ENCODE peak calls at places on chromosome 5, in six cellular contexts. One of them, this sample, is unnamed.

GRCh38 chr5:131212471-131213021 is 41.8 kb downstream of the LYRM7 start:
- DNase-seq in GM12878: peak
- DNase-seq in IMR-90: no peak
- DNase-seq in HepG2: no peak
- DNase-seq in K562: no peak
- DNase-seq in A549: no peak
- DNase-seq in this sample: no peak

GRCh38 chr5:32942225-32942989 is 231.3 kb downstream of the NPR3 start:
- DNase-seq in GM12878: no peak
- DNase-seq in K562: peak
- DNase-seq in A549: peak
- DNase-seq in HepG2: peak
- DNase-seq in IMR-90: peak
- DNase-seq in this sample: peak

GRCh38 chr5:155080721-155081120 is 67.2 kb downstream of the KIF4B start:
- DNase-seq in K562: no peak
- DNase-seq in IMR-90: no peak
- DNase-seq in A549: no peak
- DNase-seq in HepG2: no peak
- DNase-seq in GM12878: no peak
- DNase-seq in this sample: no peak

GRCh38 chr5:138574744-138575193 is 432 bp downstream of the HSPA9 start:
- DNase-seq in K562: no peak
- DNase-seq in GM12878: no peak
- DNase-seq in A549: peak
- DNase-seq in IMR-90: peak
- DNase-seq in HepG2: no peak
- DNase-seq in this sample: no peak

GRCh38 chr5:175867587-175868347 is 3.6 kb upstream of the CPLX2 start:
- DNase-seq in IMR-90: no peak
- DNase-seq in K562: peak
- DNase-seq in A549: peak
- DNase-seq in HepG2: peak
- DNase-seq in GM12878: no peak
- DNase-seq in this sample: peak

GRCh38 chr5:72082048-72082447 is 25.2 kb upstream of the MAP1B start:
- DNase-seq in HepG2: no peak
- DNase-seq in K562: no peak
- DNase-seq in A549: no peak
- DNase-seq in IMR-90: no peak
- DNase-seq in GM12878: no peak
- DNase-seq in this sample: no peak

GRCh38 chr5:122751293-122751753 is 23.6 kb upstream of the SNX2 start:
- DNase-seq in A549: no peak
- DNase-seq in HepG2: no peak
- DNase-seq in K562: no peak
- DNase-seq in IMR-90: peak
- DNase-seq in GM12878: no peak
- DNase-seq in this sample: no peak

GRCh38 chr5:119355244-119355635 is 579 bp upstream of the TNFAIP8 start:
- DNase-seq in GM12878: no peak
- DNase-seq in HepG2: peak
- DNase-seq in K562: no peak
- DNase-seq in IMR-90: no peak
- DNase-seq in A549: no peak
- DNase-seq in this sample: no peak

GRCh38 chr5:11105706-11106105 is 344.7 kb upstream of the DAP start:
- DNase-seq in A549: no peak
- DNase-seq in HepG2: no peak
- DNase-seq in GM12878: no peak
- DNase-seq in IMR-90: no peak
- DNase-seq in K562: no peak
- DNase-seq in this sample: no peak

GRCh38 chr5:88882321-88883038 is 504 bp downstream of the MEF2C start:
- DNase-seq in GM12878: no peak
- DNase-seq in A549: no peak
- DNase-seq in HepG2: no peak
- DNase-seq in IMR-90: peak
- DNase-seq in K562: peak
- DNase-seq in this sample: no peak

DNA sequence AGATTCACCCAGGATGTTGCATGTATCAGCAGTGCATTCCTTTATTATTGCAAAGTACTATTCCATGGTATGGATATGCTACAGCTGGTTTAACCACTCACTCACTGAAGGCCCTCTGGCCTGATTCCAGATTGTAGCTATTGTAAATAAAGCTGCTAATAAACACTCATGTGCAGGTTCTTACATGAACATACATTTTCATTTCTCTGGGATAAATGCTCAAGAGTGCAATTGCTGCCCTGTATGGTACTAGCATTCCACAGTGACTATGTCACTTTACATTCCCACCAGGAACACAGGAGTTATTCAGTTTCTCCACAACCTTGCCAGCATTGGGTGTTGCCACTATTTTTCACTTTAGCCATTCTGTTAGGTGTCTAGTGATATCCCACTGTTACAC is 267.6 kb downstream of the SPOCK1 start:
- DNase-seq in IMR-90: peak
- DNase-seq in K562: no peak
- DNase-seq in A549: no peak
- DNase-seq in HepG2: no peak
- DNase-seq in GM12878: no peak
- DNase-seq in this sample: no peak
- TF ChIP-seq RFX5 in IMR-90: no peak
- TF ChIP-seq RFX5 in K562: no peak
- TF ChIP-seq RFX5 in A549: no peak
- TF ChIP-seq RFX5 in HepG2: no peak
- TF ChIP-seq RFX5 in GM12878: no peak
- TF ChIP-seq RFX5 in this sample: no peak

DNA sequence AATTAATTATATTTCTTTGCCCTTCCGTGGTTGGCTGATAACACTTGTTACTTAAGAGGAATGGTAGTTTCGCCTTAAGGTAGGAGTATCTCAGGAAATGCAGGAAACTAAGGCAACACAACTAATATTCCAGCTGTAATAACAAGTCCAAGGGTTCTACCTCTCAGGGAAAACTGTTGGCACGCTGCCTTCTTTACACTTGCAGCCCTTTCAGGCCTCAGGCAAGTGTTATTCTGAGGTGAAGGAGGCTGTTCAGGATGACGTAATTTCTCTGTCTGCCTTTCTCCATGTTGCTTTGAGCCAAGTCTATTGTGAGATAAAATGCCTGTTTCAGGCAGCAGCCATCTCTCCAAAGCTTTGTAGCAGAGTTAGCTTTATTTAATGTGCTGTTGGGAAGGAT is 38.0 kb downstream of the VCAN start:
- DNase-seq in HepG2: no peak
- DNase-seq in GM12878: no peak
- DNase-seq in A549: no peak
- DNase-seq in K562: peak
- DNase-seq in IMR-90: peak
- DNase-seq in this sample: peak
- TF ChIP-seq USF2 in HepG2: no peak
- TF ChIP-seq USF2 in GM12878: no peak
- TF ChIP-seq USF2 in A549: no peak
- TF ChIP-seq USF2 in K562: no peak
- TF ChIP-seq USF2 in IMR-90: no peak
- TF ChIP-seq USF2 in this sample: no peak

GRCh38 chr5:113480243-113480642 is 8.0 kb downstream of the MCC start:
- DNase-seq in A549: no peak
- DNase-seq in HepG2: no peak
- DNase-seq in IMR-90: no peak
- DNase-seq in GM12878: no peak
- DNase-seq in K562: no peak
- DNase-seq in this sample: no peak
- TF ChIP-seq RFX5 in A549: no peak
- TF ChIP-seq RFX5 in HepG2: no peak
- TF ChIP-seq RFX5 in IMR-90: no peak
- TF ChIP-seq RFX5 in GM12878: no peak
- TF ChIP-seq RFX5 in K562: no peak
- TF ChIP-seq RFX5 in this sample: no peak

DNA sequence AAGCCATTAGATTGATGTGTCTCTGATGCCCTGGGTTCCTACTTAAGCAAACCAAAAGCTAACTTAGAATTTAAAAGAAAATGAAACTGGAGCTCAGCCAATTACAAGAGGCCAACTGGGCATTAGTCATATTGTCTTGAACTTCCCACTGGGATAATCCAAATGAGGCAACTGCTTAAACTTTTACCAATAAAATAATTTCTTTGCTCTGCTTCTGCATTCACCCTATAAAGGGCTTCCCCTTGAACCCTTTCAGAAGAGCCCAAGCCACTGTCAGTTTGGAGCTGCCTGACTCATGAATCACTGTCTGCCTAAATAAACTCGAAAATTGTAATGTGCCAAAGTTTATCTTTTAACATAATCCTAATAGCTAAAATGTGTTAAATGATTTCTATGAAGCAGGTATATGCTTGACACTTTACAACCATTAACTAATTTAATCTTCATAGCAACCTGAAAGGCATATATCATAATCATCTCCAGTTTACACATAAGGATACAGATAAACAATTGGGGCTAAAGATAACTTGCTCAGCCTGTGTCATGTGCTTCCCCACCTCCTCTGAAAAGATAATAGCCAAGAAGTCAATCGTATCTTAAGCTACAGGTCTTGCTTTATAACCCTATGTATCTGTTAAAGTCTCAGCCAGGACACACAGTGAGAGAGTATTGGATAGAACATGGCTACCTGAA is 11.5 kb downstream of the GPR150 start:
- DNase-seq in GM12878: no peak
- DNase-seq in K562: peak
- DNase-seq in HepG2: no peak
- DNase-seq in IMR-90: peak
- DNase-seq in A549: no peak
- DNase-seq in this sample: no peak
- TF ChIP-seq USF2 in GM12878: no peak
- TF ChIP-seq USF2 in K562: no peak
- TF ChIP-seq USF2 in HepG2: no peak
- TF ChIP-seq USF2 in IMR-90: no peak
- TF ChIP-seq USF2 in A549: no peak
- TF ChIP-seq USF2 in this sample: no peak

DNA sequence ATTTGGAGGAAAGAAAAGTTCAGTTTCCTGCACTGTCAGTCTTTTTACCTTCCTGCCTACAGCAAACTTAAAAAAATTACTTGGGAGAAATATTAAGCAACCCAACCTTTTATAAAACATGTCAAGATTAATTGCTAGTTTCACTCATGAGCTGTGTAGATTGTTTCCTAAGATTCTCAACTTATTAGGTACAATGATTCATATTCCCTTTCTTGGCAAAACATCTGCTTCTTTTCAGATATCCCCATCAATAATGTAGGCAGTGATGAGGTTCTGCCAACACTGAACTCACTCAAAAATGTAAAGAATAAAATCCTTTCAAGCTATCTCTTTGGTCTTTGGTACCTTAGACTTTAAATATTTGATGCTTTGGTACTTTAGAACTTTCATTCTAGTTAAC is 56.0 kb downstream of the ISL1 start:
- DNase-seq in GM12878: no peak
- DNase-seq in A549: no peak
- DNase-seq in IMR-90: no peak
- DNase-seq in HepG2: no peak
- DNase-seq in K562: no peak
- DNase-seq in this sample: no peak
- TF ChIP-seq RFX5 in GM12878: no peak
- TF ChIP-seq RFX5 in A549: no peak
- TF ChIP-seq RFX5 in IMR-90: no peak
- TF ChIP-seq RFX5 in HepG2: no peak
- TF ChIP-seq RFX5 in K562: no peak
- TF ChIP-seq RFX5 in this sample: no peak

DNA sequence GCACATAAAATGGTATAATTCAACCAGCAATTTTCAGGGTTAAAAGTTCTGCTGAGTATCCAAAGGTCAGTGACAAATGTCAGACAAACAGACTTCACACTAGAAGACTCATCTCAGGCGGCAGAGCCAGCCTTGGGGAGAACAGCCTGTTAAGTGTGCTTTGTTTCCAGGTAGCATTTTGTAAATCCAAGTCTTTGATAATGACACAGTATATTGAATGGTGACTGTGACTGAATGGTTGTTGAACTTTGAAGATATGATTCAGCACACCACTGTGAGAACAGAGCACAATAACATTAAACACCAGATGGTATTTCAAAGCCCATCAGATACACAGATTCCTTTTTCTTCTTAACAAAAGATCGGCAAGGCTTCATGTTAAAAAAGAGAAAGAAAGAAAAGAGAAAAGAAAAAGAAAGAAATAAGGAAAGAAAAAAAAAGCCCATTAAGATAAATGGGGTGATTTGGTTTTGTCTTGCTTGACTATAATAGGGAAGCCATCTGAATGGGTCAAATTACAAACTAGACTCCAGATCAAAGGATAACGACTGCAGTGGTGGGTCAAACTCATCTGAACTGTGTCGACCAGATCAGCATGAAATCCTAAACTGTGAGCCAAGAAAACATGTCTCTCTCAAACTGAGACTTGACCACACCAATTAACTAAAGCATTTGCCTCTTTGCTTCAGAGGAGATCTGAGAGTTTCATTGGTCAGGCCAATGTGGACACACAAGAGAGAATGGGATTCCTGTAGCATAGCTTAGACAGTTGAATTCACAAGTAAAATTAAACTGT is 313.0 kb upstream of the ZNF608 start:
- DNase-seq in HepG2: no peak
- DNase-seq in A549: no peak
- DNase-seq in IMR-90: peak
- DNase-seq in K562: no peak
- DNase-seq in GM12878: no peak
- DNase-seq in this sample: no peak
- TF ChIP-seq USF2 in HepG2: no peak
- TF ChIP-seq USF2 in A549: no peak
- TF ChIP-seq USF2 in IMR-90: no peak
- TF ChIP-seq USF2 in K562: no peak
- TF ChIP-seq USF2 in GM12878: no peak
- TF ChIP-seq USF2 in this sample: no peak

GRCh38 chr5:94776167-94776566 is 157.7 kb downstream of the SLF1 start:
- DNase-seq in K562: no peak
- DNase-seq in IMR-90: no peak
- DNase-seq in GM12878: no peak
- DNase-seq in A549: no peak
- DNase-seq in HepG2: no peak
- DNase-seq in this sample: peak

GRCh38 chr5:94778712-94779111 is 160.2 kb downstream of the SLF1 start:
- DNase-seq in IMR-90: no peak
- DNase-seq in A549: no peak
- DNase-seq in K562: no peak
- DNase-seq in HepG2: no peak
- DNase-seq in GM12878: no peak
- DNase-seq in this sample: no peak

GRCh38 chr5:94777163-94777885 is 158.9 kb downstream of the SLF1 start:
- DNase-seq in K562: no peak
- DNase-seq in HepG2: no peak
- DNase-seq in IMR-90: no peak
- DNase-seq in A549: no peak
- DNase-seq in GM12878: no peak
- DNase-seq in this sample: peak

GRCh38 chr5:94779684-94780083 is 161.2 kb downstream of the SLF1 start:
- DNase-seq in K562: no peak
- DNase-seq in A549: no peak
- DNase-seq in HepG2: no peak
- DNase-seq in IMR-90: no peak
- DNase-seq in GM12878: no peak
- DNase-seq in this sample: no peak

GRCh38 chr5:94778299-94778698 is 159.8 kb downstream of the SLF1 start:
- DNase-seq in A549: no peak
- DNase-seq in IMR-90: no peak
- DNase-seq in GM12878: no peak
- DNase-seq in K562: no peak
- DNase-seq in HepG2: no peak
- DNase-seq in this sample: no peak
- TF ChIP-seq RFX5 in A549: no peak
- TF ChIP-seq RFX5 in IMR-90: no peak
- TF ChIP-seq RFX5 in GM12878: no peak
- TF ChIP-seq RFX5 in K562: no peak
- TF ChIP-seq RFX5 in HepG2: no peak
- TF ChIP-seq RFX5 in this sample: no peak